ENCODE peak calls at places on chromosomes 5 and 9, in nine cellular contexts. One of them, this sample, is unnamed.
A peak's percentile ranks its signal among the peaks of the same experiment; 100 is the strongest.

GRCh38 chr9:89929721-89930480 is 325.1 kb downstream of the GADD45G start:
- DNase-seq in astrocyte of the cerebellum: no peak
- DNase-seq in CD4-positive, alpha-beta T cell: no peak
- DNase-seq in kidney epithelial cell: no peak
- DNase-seq in neural crest cell: no peak
- DNase-seq in GM13977: no peak
- DNase-seq in transverse colon: no peak
- DNase-seq in brain microvascular endothelial cell: no peak
- DNase-seq in neural progenitor cell: no peak
- DNase-seq in this sample: no peak

GRCh38 chr9:126514037-126514821 is 99.5 kb upstream of the LMX1B start:
- DNase-seq in GM13977: peak; percentile 83
- DNase-seq in neural crest cell: peak; percentile 85
- DNase-seq in CD4-positive, alpha-beta T cell: peak; percentile 55
- DNase-seq in astrocyte of the cerebellum: no peak
- DNase-seq in transverse colon: peak; percentile 59
- DNase-seq in kidney epithelial cell: no peak
- DNase-seq in brain microvascular endothelial cell: peak; percentile 11
- DNase-seq in neural progenitor cell: peak; percentile 90
- DNase-seq in this sample: no peak

GRCh38 chr5:175748650-175749049 is 90.8 kb downstream of the HRH2 start:
- DNase-seq in transverse colon: no peak
- DNase-seq in neural progenitor cell: no peak
- DNase-seq in CD4-positive, alpha-beta T cell: no peak
- DNase-seq in astrocyte of the cerebellum: no peak
- DNase-seq in neural crest cell: no peak
- DNase-seq in kidney epithelial cell: no peak
- DNase-seq in brain microvascular endothelial cell: no peak
- DNase-seq in GM13977: no peak
- DNase-seq in this sample: no peak

GRCh38 chr5:147880461-147880860 is 1.9 kb downstream of the SCGB3A2 start:
- DNase-seq in kidney epithelial cell: no peak
- DNase-seq in transverse colon: no peak
- DNase-seq in astrocyte of the cerebellum: no peak
- DNase-seq in CD4-positive, alpha-beta T cell: no peak
- DNase-seq in brain microvascular endothelial cell: no peak
- DNase-seq in GM13977: no peak
- DNase-seq in neural crest cell: no peak
- DNase-seq in neural progenitor cell: no peak
- DNase-seq in this sample: no peak

GRCh38 chr9:106127771-106128170 is 433.4 kb downstream of the TMEM38B start:
- DNase-seq in neural progenitor cell: no peak
- DNase-seq in astrocyte of the cerebellum: peak; percentile 15
- DNase-seq in kidney epithelial cell: no peak
- DNase-seq in GM13977: no peak
- DNase-seq in brain microvascular endothelial cell: no peak
- DNase-seq in transverse colon: no peak
- DNase-seq in CD4-positive, alpha-beta T cell: no peak
- DNase-seq in neural crest cell: no peak
- DNase-seq in this sample: no peak

GRCh38 chr9:137809038-137809630 is 68.4 kb upstream of the CACNA1B start:
- DNase-seq in kidney epithelial cell: no peak
- DNase-seq in brain microvascular endothelial cell: no peak
- DNase-seq in neural progenitor cell: no peak
- DNase-seq in astrocyte of the cerebellum: no peak
- DNase-seq in transverse colon: no peak
- DNase-seq in GM13977: peak; percentile 82
- DNase-seq in neural crest cell: no peak
- DNase-seq in CD4-positive, alpha-beta T cell: no peak
- DNase-seq in this sample: no peak

GRCh38 chr9:73962792-73963191 is 534.3 kb upstream of the RORB start:
- DNase-seq in CD4-positive, alpha-beta T cell: no peak
- DNase-seq in transverse colon: no peak
- DNase-seq in kidney epithelial cell: no peak
- DNase-seq in GM13977: no peak
- DNase-seq in brain microvascular endothelial cell: no peak
- DNase-seq in neural progenitor cell: no peak
- DNase-seq in neural crest cell: no peak
- DNase-seq in astrocyte of the cerebellum: no peak
- DNase-seq in this sample: no peak

GRCh38 chr5:120457839-120458507 is 6.1 kb upstream of the PRR16 start:
- DNase-seq in astrocyte of the cerebellum: no peak
- DNase-seq in transverse colon: peak; percentile 81
- DNase-seq in kidney epithelial cell: no peak
- DNase-seq in CD4-positive, alpha-beta T cell: no peak
- DNase-seq in GM13977: peak; percentile 19
- DNase-seq in neural crest cell: peak; percentile 39
- DNase-seq in neural progenitor cell: peak; percentile 73
- DNase-seq in brain microvascular endothelial cell: peak; percentile 62
- DNase-seq in this sample: peak; percentile 89

GRCh38 chr9:93686127-93686879 is 109.9 kb downstream of the PHF2 start:
- DNase-seq in GM13977: no peak
- DNase-seq in neural crest cell: no peak
- DNase-seq in brain microvascular endothelial cell: no peak
- DNase-seq in astrocyte of the cerebellum: no peak
- DNase-seq in transverse colon: no peak
- DNase-seq in neural progenitor cell: no peak
- DNase-seq in CD4-positive, alpha-beta T cell: peak; percentile 22
- DNase-seq in kidney epithelial cell: no peak
- DNase-seq in this sample: no peak

GRCh38 chr5:36666986-36667385 is 60.6 kb downstream of the SLC1A3 start:
- DNase-seq in CD4-positive, alpha-beta T cell: no peak
- DNase-seq in brain microvascular endothelial cell: no peak
- DNase-seq in neural crest cell: no peak
- DNase-seq in GM13977: no peak
- DNase-seq in transverse colon: no peak
- DNase-seq in kidney epithelial cell: peak; percentile 29
- DNase-seq in astrocyte of the cerebellum: no peak
- DNase-seq in neural progenitor cell: no peak
- DNase-seq in this sample: no peak

GRCh38 chr9:136847065-136847826 is 2.0 kb upstream of the PHPT1 start:
- DNase-seq in astrocyte of the cerebellum: no peak
- DNase-seq in CD4-positive, alpha-beta T cell: no peak
- DNase-seq in transverse colon: peak; percentile 81
- DNase-seq in neural crest cell: no peak
- DNase-seq in GM13977: peak; percentile 68
- DNase-seq in neural progenitor cell: peak; percentile 86
- DNase-seq in brain microvascular endothelial cell: peak; percentile 19
- DNase-seq in kidney epithelial cell: no peak
- DNase-seq in this sample: no peak

GRCh38 chr5:159184858-159185381 is 24.4 kb downstream of the RNF145 start:
- DNase-seq in kidney epithelial cell: peak; percentile 62
- DNase-seq in brain microvascular endothelial cell: peak; percentile 89
- DNase-seq in transverse colon: no peak
- DNase-seq in neural crest cell: no peak
- DNase-seq in CD4-positive, alpha-beta T cell: no peak
- DNase-seq in astrocyte of the cerebellum: peak; percentile 84
- DNase-seq in GM13977: no peak
- DNase-seq in neural progenitor cell: peak; percentile 40
- DNase-seq in this sample: peak; percentile 40

GRCh38 chr5:159185773-159186172 is 23.6 kb downstream of the RNF145 start:
- DNase-seq in neural crest cell: no peak
- DNase-seq in transverse colon: no peak
- DNase-seq in GM13977: no peak
- DNase-seq in CD4-positive, alpha-beta T cell: no peak
- DNase-seq in astrocyte of the cerebellum: no peak
- DNase-seq in kidney epithelial cell: no peak
- DNase-seq in neural progenitor cell: no peak
- DNase-seq in brain microvascular endothelial cell: no peak
- DNase-seq in this sample: no peak

GRCh38 chr5:159182691-159183090 is 26.7 kb downstream of the RNF145 start:
- DNase-seq in brain microvascular endothelial cell: no peak
- DNase-seq in CD4-positive, alpha-beta T cell: no peak
- DNase-seq in neural crest cell: no peak
- DNase-seq in astrocyte of the cerebellum: no peak
- DNase-seq in neural progenitor cell: no peak
- DNase-seq in GM13977: no peak
- DNase-seq in kidney epithelial cell: no peak
- DNase-seq in transverse colon: no peak
- DNase-seq in this sample: no peak

GRCh38 chr5:159183247-159183646 is 26.1 kb downstream of the RNF145 start:
- DNase-seq in neural progenitor cell: no peak
- DNase-seq in transverse colon: no peak
- DNase-seq in astrocyte of the cerebellum: no peak
- DNase-seq in GM13977: no peak
- DNase-seq in brain microvascular endothelial cell: no peak
- DNase-seq in kidney epithelial cell: no peak
- DNase-seq in neural crest cell: no peak
- DNase-seq in CD4-positive, alpha-beta T cell: no peak
- DNase-seq in this sample: no peak

DNA sequence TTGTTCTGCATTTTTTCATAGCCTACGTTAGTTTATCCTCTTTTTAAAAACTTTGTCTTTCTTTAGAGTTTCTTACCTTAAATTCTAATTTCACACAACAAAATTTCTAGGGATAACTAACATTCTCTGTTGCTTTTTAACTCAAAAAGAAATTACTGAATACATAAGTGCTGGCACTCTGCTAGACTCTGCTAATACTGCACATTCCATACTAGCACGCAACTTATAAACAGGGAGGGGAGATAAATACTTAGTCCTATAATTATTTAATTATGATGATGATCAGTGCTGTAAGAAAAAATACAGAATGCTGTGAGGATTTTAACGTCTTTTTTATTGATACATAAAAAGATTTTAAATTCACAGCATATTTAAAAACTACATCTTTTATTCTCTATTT is 25.1 kb downstream of the RNF145 start:
- DNase-seq in neural crest cell: no peak
- DNase-seq in transverse colon: no peak
- DNase-seq in astrocyte of the cerebellum: no peak
- DNase-seq in GM13977: no peak
- DNase-seq in CD4-positive, alpha-beta T cell: no peak
- DNase-seq in brain microvascular endothelial cell: no peak
- DNase-seq in neural progenitor cell: no peak
- DNase-seq in kidney epithelial cell: no peak
- DNase-seq in this sample: no peak
- TF ChIP-seq CTCF in neural crest cell: no peak
- TF ChIP-seq CTCF in transverse colon: no peak
- TF ChIP-seq CTCF in astrocyte of the cerebellum: no peak
- TF ChIP-seq CTCF in GM13977: no peak
- TF ChIP-seq CTCF in CD4-positive, alpha-beta T cell: no peak
- TF ChIP-seq CTCF in brain microvascular endothelial cell: no peak
- TF ChIP-seq CTCF in neural progenitor cell: no peak
- TF ChIP-seq CTCF in kidney epithelial cell: no peak
- TF ChIP-seq CTCF in this sample: no peak

GRCh38 chr5:116574682-116575634 is at the start of gene SEMA6A:
- DNase-seq in GM13977: peak; percentile 89
- DNase-seq in transverse colon: peak; percentile 96
- DNase-seq in brain microvascular endothelial cell: peak; percentile 85
- DNase-seq in neural crest cell: peak; percentile 94
- DNase-seq in astrocyte of the cerebellum: peak; percentile 54
- DNase-seq in CD4-positive, alpha-beta T cell: no peak
- DNase-seq in kidney epithelial cell: peak; percentile 67
- DNase-seq in neural progenitor cell: peak; percentile 97
- DNase-seq in this sample: peak; percentile 99
- TF ChIP-seq CTCF in GM13977: no peak
- TF ChIP-seq CTCF in transverse colon: peak; percentile 48
- TF ChIP-seq CTCF in brain microvascular endothelial cell: no peak
- TF ChIP-seq CTCF in neural crest cell: peak; percentile 37
- TF ChIP-seq CTCF in astrocyte of the cerebellum: no peak
- TF ChIP-seq CTCF in CD4-positive, alpha-beta T cell: no peak
- TF ChIP-seq CTCF in kidney epithelial cell: peak; percentile 24
- TF ChIP-seq CTCF in neural progenitor cell: peak; percentile 19
- TF ChIP-seq CTCF in this sample: no peak

GRCh38 chr9:69657269-69657668 is 14.9 kb downstream of the APBA1 start:
- DNase-seq in GM13977: no peak
- DNase-seq in CD4-positive, alpha-beta T cell: no peak
- DNase-seq in neural crest cell: no peak
- DNase-seq in transverse colon: no peak
- DNase-seq in neural progenitor cell: no peak
- DNase-seq in kidney epithelial cell: no peak
- DNase-seq in astrocyte of the cerebellum: no peak
- DNase-seq in brain microvascular endothelial cell: no peak
- DNase-seq in this sample: no peak

GRCh38 chr9:69653261-69653660 is 18.9 kb downstream of the APBA1 start:
- DNase-seq in brain microvascular endothelial cell: no peak
- DNase-seq in kidney epithelial cell: no peak
- DNase-seq in neural crest cell: no peak
- DNase-seq in neural progenitor cell: no peak
- DNase-seq in transverse colon: no peak
- DNase-seq in GM13977: no peak
- DNase-seq in CD4-positive, alpha-beta T cell: no peak
- DNase-seq in astrocyte of the cerebellum: no peak
- DNase-seq in this sample: no peak

GRCh38 chr9:69660304-69660703 is 11.9 kb downstream of the APBA1 start:
- DNase-seq in kidney epithelial cell: no peak
- DNase-seq in astrocyte of the cerebellum: no peak
- DNase-seq in GM13977: no peak
- DNase-seq in CD4-positive, alpha-beta T cell: no peak
- DNase-seq in transverse colon: no peak
- DNase-seq in neural crest cell: no peak
- DNase-seq in neural progenitor cell: no peak
- DNase-seq in brain microvascular endothelial cell: no peak
- DNase-seq in this sample: no peak

GRCh38 chr9:69658987-69659677 is 13.0 kb downstream of the APBA1 start:
- DNase-seq in astrocyte of the cerebellum: no peak
- DNase-seq in kidney epithelial cell: no peak
- DNase-seq in GM13977: no peak
- DNase-seq in transverse colon: no peak
- DNase-seq in neural progenitor cell: no peak
- DNase-seq in brain microvascular endothelial cell: no peak
- DNase-seq in CD4-positive, alpha-beta T cell: no peak
- DNase-seq in neural crest cell: no peak
- DNase-seq in this sample: no peak

DNA sequence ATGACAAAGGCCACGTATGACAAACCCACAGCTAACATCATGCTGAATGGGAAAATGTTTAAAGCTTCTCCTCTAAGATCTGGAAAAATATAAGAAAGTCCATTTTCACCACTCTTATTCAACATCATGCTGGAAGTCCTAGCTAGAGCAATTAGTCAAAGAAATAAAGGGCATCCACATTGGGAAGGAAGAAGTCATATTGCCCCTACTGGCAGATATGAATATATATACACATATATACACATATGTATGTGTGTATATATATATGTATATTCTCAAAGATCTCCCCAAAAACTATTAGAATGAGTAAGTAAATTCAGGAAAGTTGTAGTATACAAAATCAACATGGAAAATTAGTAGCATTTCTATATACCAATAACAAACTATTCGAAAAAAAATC is 17.1 kb downstream of the APBA1 start:
- DNase-seq in astrocyte of the cerebellum: no peak
- DNase-seq in neural crest cell: no peak
- DNase-seq in GM13977: no peak
- DNase-seq in transverse colon: no peak
- DNase-seq in kidney epithelial cell: no peak
- DNase-seq in neural progenitor cell: no peak
- DNase-seq in CD4-positive, alpha-beta T cell: no peak
- DNase-seq in brain microvascular endothelial cell: no peak
- DNase-seq in this sample: no peak
- TF ChIP-seq CTCF in astrocyte of the cerebellum: no peak
- TF ChIP-seq CTCF in neural crest cell: peak; percentile 31
- TF ChIP-seq CTCF in GM13977: no peak
- TF ChIP-seq CTCF in transverse colon: no peak
- TF ChIP-seq CTCF in kidney epithelial cell: no peak
- TF ChIP-seq CTCF in neural progenitor cell: no peak
- TF ChIP-seq CTCF in CD4-positive, alpha-beta T cell: no peak
- TF ChIP-seq CTCF in brain microvascular endothelial cell: no peak
- TF ChIP-seq CTCF in this sample: no peak

DNA sequence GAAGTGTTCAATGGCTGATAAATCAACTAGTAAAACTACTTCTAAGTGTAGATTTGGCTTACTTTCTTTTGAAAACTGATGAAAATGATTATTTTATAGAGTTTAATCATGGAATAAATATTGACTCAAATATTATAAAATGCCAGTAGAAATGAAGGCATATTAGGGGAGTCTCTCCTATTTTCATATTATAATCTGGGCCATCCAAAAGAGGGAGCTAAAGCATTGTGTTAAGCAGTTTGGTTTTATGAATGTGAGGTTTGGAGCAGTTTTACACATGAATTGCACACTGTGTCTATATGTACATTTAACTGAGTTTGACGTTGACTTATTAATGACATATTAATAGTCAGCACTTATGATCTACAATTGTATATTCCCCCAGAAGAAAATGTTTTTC is 17.4 kb downstream of the CDH9 start:
- DNase-seq in GM13977: no peak
- DNase-seq in astrocyte of the cerebellum: peak; percentile 31
- DNase-seq in brain microvascular endothelial cell: no peak
- DNase-seq in transverse colon: no peak
- DNase-seq in neural crest cell: no peak
- DNase-seq in neural progenitor cell: no peak
- DNase-seq in kidney epithelial cell: no peak
- DNase-seq in CD4-positive, alpha-beta T cell: no peak
- DNase-seq in this sample: no peak
- TF ChIP-seq CTCF in GM13977: peak; percentile 13
- TF ChIP-seq CTCF in astrocyte of the cerebellum: peak; percentile 34
- TF ChIP-seq CTCF in brain microvascular endothelial cell: peak; percentile 27
- TF ChIP-seq CTCF in transverse colon: no peak
- TF ChIP-seq CTCF in neural crest cell: peak; percentile 63
- TF ChIP-seq CTCF in neural progenitor cell: peak; percentile 36
- TF ChIP-seq CTCF in kidney epithelial cell: peak; percentile 25
- TF ChIP-seq CTCF in CD4-positive, alpha-beta T cell: no peak
- TF ChIP-seq CTCF in this sample: no peak